ENCODE peak calls at places on chromosomes 6 and 20, in five cellular contexts. Y, G, O, H and K are unnamed samples.

GRCh38 chr6:163956571-163957407 is 542.3 kb downstream of the QKI start:
- DNase-seq in Y (peak; percentile 72), G (peak; percentile 81), O (peak; percentile 80), H (peak; percentile 80), K (peak; percentile 47)

GRCh38 chr6:129370268-129370916 is 339.6 kb downstream of the ARHGAP18 start:
- DNase-seq in Y (peak; percentile 47), G (peak; percentile 37), O (peak; percentile 42), H (no peak), K (no peak)

GRCh38 chr20:50625986-50626677 is 65.2 kb downstream of the RIPOR3 start:
- DNase-seq in Y (peak; percentile 16), G (peak; percentile 65), O (peak; percentile 69), H (peak; percentile 25), K (no peak)

GRCh38 chr20:62766716-62767115 is 29.6 kb upstream of the MRGBP start:
- DNase-seq in Y (peak; percentile 57), G (peak; percentile 69), O (no peak), H (no peak), K (no peak)

GRCh38 chr6:51711876-51712275 is 375.5 kb downstream of the PKHD1 start:
- DNase-seq in Y (no peak), G (no peak), O (no peak), H (no peak), K (no peak)

GRCh38 chr20:45742596-45742995 is 20.4 kb downstream of the SPINT4 start:
- DNase-seq in Y (no peak), G (no peak), O (no peak), H (no peak), K (no peak)

GRCh38 chr20:37946946-37947345 is 44.0 kb downstream of the VSTM2L start:
- DNase-seq in Y (no peak), G (no peak), O (no peak), H (peak; percentile 8), K (no peak)

GRCh38 chr20:24694727-24695528 is 225.5 kb downstream of the SYNDIG1 start:
- DNase-seq in Y (no peak), G (no peak), O (no peak), H (no peak), K (no peak)

GRCh38 chr6:94721459-94721858 is 855.9 kb upstream of the MANEA start:
- DNase-seq in Y (no peak), G (no peak), O (no peak), H (no peak), K (no peak)

GRCh38 chr20:60034231-60035110 is 76.2 kb downstream of the CDH26 start:
- DNase-seq in Y (no peak), G (no peak), O (no peak), H (no peak), K (no peak)

DNA sequence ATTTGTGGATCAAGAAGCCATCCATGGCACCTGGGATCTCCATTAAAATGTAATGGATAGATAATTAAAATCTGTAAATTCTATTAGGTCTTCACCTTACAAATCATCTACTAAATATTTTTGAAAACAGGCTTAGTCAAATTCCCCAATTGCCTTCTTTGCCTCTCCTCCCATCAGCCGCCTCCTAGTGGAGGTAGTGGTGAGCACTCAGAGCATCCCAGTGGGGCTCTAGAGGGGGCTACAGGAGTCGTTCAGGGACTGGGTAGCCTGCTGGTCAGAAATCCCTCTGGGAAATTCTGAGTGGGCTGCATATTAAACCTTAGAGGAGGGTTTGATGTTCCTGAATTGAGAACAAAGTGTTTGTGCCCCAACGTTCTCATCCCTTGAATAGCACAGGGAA is 20.8 kb upstream of the PAX1 start:
- DNase-seq in Y (no peak), G (no peak), O (no peak), H (no peak), K (no peak)
- TF ChIP-seq CTCF in Y (no peak), G (no peak), O (no peak), H (no peak), K (no peak)

DNA sequence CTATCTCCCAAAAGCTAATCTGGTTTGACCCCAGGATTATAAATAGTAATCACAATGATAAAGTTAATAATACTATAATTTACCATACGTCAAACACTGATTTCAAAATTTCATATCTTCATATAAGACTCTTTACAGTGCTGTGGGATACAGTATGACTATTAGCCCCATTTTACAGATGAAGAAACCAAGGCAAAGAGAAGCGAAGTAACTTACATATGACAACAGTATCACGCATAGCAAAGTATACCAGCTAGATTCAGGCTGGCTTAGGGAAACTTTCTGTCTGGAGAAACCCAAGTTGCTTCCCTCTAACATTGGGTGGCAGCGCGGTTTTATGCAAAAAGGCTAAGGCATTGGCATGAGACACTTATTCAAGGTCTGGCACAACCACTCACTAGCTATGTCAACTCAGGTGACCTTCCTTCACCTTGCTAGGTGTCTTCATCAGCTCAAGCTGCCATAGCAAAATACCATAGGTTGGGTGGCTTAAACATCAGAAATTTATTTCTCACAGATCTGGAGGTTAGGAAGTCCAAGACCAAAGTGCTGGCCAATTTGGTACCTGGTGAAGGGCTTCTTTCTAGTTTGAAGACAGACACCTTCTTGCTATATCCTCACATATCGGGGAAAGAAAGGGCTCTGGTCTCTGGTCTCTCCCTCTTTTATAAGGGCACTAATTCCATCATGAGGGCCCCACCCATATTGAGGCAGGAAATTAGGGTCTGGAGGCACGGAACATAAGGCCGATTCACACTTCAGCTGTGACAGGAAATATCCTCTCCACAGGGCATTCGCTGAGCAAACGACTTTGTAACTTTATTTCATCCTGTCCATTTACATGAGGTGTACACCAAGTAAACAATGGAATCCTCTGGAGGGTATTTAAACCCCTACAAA is 22.4 kb upstream of the UTRN start:
- DNase-seq in Y (peak; percentile 8), G (no peak), O (no peak), H (no peak), K (no peak)
- TF ChIP-seq CTCF in Y (no peak), G (no peak), O (no peak), H (no peak), K (no peak)

DNA sequence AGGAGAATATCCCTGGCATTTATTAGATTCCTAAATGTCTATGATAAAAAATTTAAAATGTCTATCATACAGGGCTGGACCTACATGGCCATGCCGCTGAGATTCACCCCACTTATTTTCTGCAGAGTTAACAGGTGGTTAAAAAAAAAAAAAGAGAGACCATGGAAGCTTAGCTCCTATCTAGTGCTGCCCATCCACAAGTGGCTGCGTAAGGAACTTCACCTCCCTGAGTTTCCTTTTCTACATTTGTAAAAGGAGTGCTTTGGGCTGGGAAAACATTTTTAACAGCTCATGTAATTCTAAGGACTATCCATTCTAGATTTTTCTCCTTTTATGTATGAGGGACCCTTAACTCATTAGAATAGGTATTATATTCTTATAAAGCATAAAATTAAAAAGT is 534.1 kb downstream of the MMUT start:
- DNase-seq in Y (no peak), G (no peak), O (no peak), H (no peak), K (no peak)
- TF ChIP-seq CTCF in Y (peak; percentile 22), G (peak; percentile 4), O (no peak), H (no peak), K (no peak)

DNA sequence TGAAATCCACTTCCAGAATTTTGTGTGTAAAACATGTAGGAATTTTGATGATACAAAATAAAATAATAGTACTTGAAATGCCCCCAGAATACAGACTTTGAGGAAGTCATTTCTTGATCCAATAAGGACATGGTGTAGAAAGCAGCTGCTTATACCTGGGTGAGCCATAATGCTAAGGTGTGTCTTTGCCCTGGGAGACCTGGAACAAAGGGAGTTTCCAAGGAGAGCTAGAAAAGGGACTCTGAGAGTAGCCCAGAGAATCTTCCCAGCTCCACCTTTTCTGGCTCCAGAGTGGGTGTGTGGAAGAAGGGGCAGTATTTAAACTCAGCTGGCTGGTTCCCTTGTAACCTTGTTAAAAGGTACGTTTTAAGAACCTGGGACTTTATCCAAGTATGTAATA is 77.7 kb downstream of the SOBP start:
- DNase-seq in Y (peak; percentile 19), G (no peak), O (no peak), H (no peak), K (no peak)
- TF ChIP-seq CTCF in Y (no peak), G (no peak), O (no peak), H (no peak), K (no peak)

DNA sequence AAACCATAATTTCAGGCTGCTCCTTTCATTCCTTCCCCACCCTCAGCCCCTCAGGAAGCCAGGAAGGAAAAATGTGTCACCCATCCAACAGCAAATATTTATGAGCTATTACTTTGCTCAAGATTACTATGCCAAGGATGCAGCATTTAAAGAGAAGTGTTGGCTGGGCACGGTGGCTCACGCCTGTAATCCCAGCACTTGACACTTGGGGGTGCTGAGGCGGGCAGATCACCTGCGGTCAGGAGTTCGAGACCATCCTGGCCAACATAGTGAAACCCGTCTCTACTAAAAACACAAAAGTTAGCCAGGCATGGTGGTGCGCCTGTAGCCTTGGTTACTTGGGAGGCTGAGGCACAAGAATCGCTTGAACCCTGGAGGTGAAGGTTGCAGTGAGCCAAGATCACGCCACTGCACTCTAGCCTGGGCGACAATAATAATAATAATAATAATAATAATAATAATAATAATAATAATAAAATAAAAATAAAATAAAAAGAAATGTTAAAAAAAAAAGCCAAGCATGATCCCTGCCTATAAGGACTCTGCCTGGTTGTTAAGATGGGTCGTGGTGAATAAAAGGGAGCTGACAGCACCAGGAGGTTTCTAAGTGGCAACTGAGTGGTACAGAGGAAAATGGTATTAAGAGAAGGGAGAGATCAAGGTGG is 20.5 kb upstream of the TIAM2 start:
- DNase-seq in Y (no peak), G (no peak), O (no peak), H (no peak), K (no peak)
- TF ChIP-seq CTCF in Y (no peak), G (peak; percentile 3), O (peak; percentile 39), H (no peak), K (no peak)

GRCh38 chr20:18058661-18059467 is 1.1 kb upstream of the OVOL2 start:
- DNase-seq in Y (peak; percentile 27), G (no peak), O (peak; percentile 26), H (peak; percentile 77), K (no peak)
- TF ChIP-seq CTCF in Y (peak; percentile 9), G (no peak), O (no peak), H (no peak), K (no peak)

GRCh38 chr6:108250240-108250866 is 10.5 kb downstream of the SNX3 start:
- DNase-seq in Y (peak; percentile 19), G (no peak), O (no peak), H (no peak), K (no peak)
- TF ChIP-seq CTCF in Y (no peak), G (peak; percentile 51), O (peak; percentile 61), H (no peak), K (peak; percentile 29)

GRCh38 chr6:105646391-105646867 is 243.5 kb upstream of the PREP start:
- DNase-seq in Y (peak; percentile 82), G (no peak), O (no peak), H (no peak), K (no peak)
- TF ChIP-seq CTCF in Y (no peak), G (no peak), O (no peak), H (no peak), K (no peak)

DNA sequence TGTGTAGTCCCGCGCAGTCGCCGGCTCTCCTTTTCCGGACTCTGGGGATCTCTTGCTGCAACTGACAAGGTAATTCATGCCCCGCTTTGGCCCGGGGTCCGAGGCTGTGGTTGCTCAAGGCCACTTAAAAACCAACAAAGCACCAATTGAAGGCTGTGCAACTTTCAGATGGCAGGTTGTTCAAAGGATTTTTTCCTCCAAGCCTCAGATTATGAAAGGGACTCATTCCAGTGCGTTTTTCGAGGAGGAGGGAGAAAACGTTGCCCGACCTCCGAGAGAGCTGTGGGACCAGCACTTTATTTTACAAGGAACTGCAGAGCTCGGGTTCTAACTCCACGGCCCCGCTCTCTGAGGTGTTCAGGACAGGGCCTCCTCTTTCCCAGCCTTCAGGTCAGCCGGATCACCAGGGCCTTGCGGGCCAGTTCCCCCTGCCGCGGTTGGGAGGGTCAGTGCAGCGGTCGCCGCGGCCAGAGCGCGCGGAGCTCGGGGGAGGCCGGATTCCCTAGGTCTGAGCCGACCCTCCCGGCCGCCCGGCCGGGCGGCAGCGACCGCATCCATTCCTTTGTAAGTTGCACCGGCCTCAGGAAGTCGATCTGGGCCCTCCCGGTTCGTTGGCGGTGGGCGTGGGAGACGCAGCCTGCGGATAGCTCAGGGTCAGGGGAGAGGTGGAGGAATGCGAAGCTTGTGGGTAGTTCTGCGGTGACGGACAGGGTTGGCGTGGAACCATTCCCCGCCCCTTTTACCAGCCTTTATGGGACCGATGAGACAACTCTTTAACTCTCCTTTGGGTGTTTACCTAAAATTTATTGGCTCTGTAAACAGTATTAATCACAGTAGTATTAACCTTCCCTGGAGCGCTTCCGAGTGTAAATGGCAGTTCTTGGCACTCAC is 1.6 kb downstream of the UTRN start:
- DNase-seq in Y (peak; percentile 74), G (no peak), O (peak; percentile 74), H (peak; percentile 78), K (no peak)
- TF ChIP-seq CTCF in Y (no peak), G (no peak), O (no peak), H (no peak), K (no peak)